ENCODE peak calls at places on chromosomes 2 and 18, in eight cellular contexts. N is NCI-H524 treated with DMSO at 0.1 percent for 48 hours; X is OCI-LY7; Z is occipital lobe; I is foreskin fibroblast; J is activated CD4-positive, alpha-beta T cell treated with anti-CD3 and anti-CD28 coated beads for 4 hours; G is iPS-NIHi11; O is mesenchymal stem cell. Q is an unnamed sample.

GRCh38 chr2:16069933-16070647 is 129.7 kb downstream of the MYCN start:
- DNase-seq in G (peak; percentile 45), X (no peak), O (no peak), I (no peak), Z (peak; percentile 85), J (no peak), N (no peak), Q (peak; percentile 87)

GRCh38 chr2:203018181-203018580 is 3.5 kb downstream of the NBEAL1 start:
- DNase-seq in I (peak; percentile 16), Z (no peak), J (no peak), G (no peak), N (no peak), X (no peak), O (peak; percentile 31), Q (no peak)

GRCh38 chr18:76679259-76679658 is 143.1 kb upstream of the ZNF236 start:
- DNase-seq in Z (no peak), X (no peak), I (no peak), N (no peak), G (peak; percentile 46), O (peak; percentile 32), J (no peak), Q (no peak)

GRCh38 chr2:53593891-53594585 is 173.6 kb upstream of the CHAC2 start:
- DNase-seq in Z (no peak), G (no peak), O (peak; percentile 24), X (no peak), I (peak; percentile 12), N (no peak), J (no peak), Q (no peak)

GRCh38 chr2:240628507-240629418 is 3.5 kb downstream of the GPR35 start:
- DNase-seq in I (no peak), O (no peak), J (no peak), Z (no peak), X (no peak), N (no peak), G (no peak), Q (no peak)

GRCh38 chr2:102050854-102051391 is 59.2 kb downstream of the IL1R2 start:
- DNase-seq in G (no peak), X (no peak), N (no peak), Z (peak; percentile 27), I (peak; percentile 91), O (peak; percentile 97), J (no peak), Q (peak; percentile 55)

GRCh38 chr18:73715228-73715670 is 432.4 kb downstream of the FBXO15 start:
- DNase-seq in J (no peak), I (no peak), Z (no peak), N (no peak), G (no peak), X (no peak), O (peak; percentile 54), Q (peak; percentile 62)

GRCh38 chr2:161414015-161414384 is 2.1 kb upstream of the TBR1 start:
- DNase-seq in J (no peak), I (no peak), O (no peak), X (no peak), N (no peak), G (no peak), Z (no peak), Q (no peak)

GRCh38 chr18:23828426-23828825 is 139.2 kb downstream of the LAMA3 start:
- DNase-seq in I (peak; percentile 76), G (no peak), Z (no peak), X (peak; percentile 53), O (peak; percentile 88), J (peak; percentile 53), N (no peak), Q (no peak)

GRCh38 chr2:209662091-209662490 is 109.5 kb upstream of the UNC80 start:
- DNase-seq in G (no peak), O (no peak), N (no peak), J (no peak), Z (no peak), I (no peak), X (no peak), Q (no peak)

GRCh38 chr18:6731197-6731596 is 1.7 kb downstream of the ARHGAP28 start:
- DNase-seq in G (no peak), I (peak; percentile 98), X (no peak), N (peak; percentile 70), J (no peak), Z (no peak), O (peak; percentile 61), Q (no peak)

GRCh38 chr18:54671291-54671881 is 80.3 kb downstream of the DYNAP start:
- DNase-seq in I (peak; percentile 59), X (peak; percentile 34), Z (no peak), N (peak; percentile 15), G (peak; percentile 23), J (no peak), O (peak; percentile 53), Q (no peak)

GRCh38 chr2:37718515-37719161 is 47.2 kb upstream of the CDC42EP3 start:
- DNase-seq in Z (no peak), X (no peak), J (no peak), I (no peak), G (no peak), O (no peak), N (no peak), Q (no peak)

GRCh38 chr2:219451626-219452360 is 17.1 kb downstream of the SPEG start:
- DNase-seq in X (no peak), N (no peak), Z (no peak), J (no peak), I (peak; percentile 55), O (no peak), G (no peak), Q (peak; percentile 87)

GRCh38 chr2:71669058-71669456 is 215.7 kb downstream of the DYSF start:
- DNase-seq in N (no peak), G (peak; percentile 14), J (no peak), O (no peak), Z (no peak), X (no peak), I (no peak), Q (peak; percentile 58)

GRCh38 chr2:232438951-232439757 is 16.8 kb upstream of the ALPI start:
- DNase-seq in X (peak; percentile 28), G (peak; percentile 17), Z (no peak), I (peak; percentile 54), N (no peak), J (no peak), O (peak; percentile 12), Q (peak; percentile 77)

GRCh38 chr18:63199743-63200241 is 119.8 kb downstream of the BCL2 start:
- DNase-seq in J (peak; percentile 53), G (no peak), N (no peak), X (no peak), I (no peak), O (no peak), Z (no peak), Q (no peak)

GRCh38 chr2:1869987-1870386 is 125.7 kb upstream of the PXDN start:
- DNase-seq in X (no peak), J (no peak), I (no peak), G (no peak), Z (no peak), N (no peak), O (no peak), Q (no peak)

GRCh38 chr2:162266468-162266754 is 23.2 kb upstream of the FAP start:
- DNase-seq in N (no peak), O (no peak), I (no peak), J (no peak), G (no peak), Z (no peak), X (no peak), Q (no peak)

GRCh38 chr2:31978436-31978835 is 32.4 kb downstream of the MEMO1 start:
- DNase-seq in Z (no peak), N (no peak), J (no peak), O (no peak), G (no peak), I (no peak), X (no peak), Q (no peak)

GRCh38 chr18:629303-630150 is 27.9 kb upstream of the TYMS start:
- DNase-seq in O (no peak), N (no peak), G (no peak), J (no peak), X (no peak), Z (no peak), I (no peak), Q (no peak)

GRCh38 chr18:32373995-32374394 is 96.7 kb downstream of the GAREM1 start:
- DNase-seq in N (peak; percentile 14), I (peak; percentile 82), Z (no peak), G (no peak), O (peak; percentile 76), X (no peak), J (no peak), Q (no peak)

GRCh38 chr2:73985318-73986084 is 791 bp downstream of the TET3 start:
- DNase-seq in I (peak; percentile 41), Z (no peak), N (no peak), O (no peak), G (peak; percentile 86), X (peak; percentile 69), J (peak; percentile 78), Q (no peak)

GRCh38 chr2:72129676-72130340 is 17.9 kb downstream of the CYP26B1 start:
- DNase-seq in O (no peak), I (no peak), G (no peak), X (no peak), N (no peak), Z (no peak), J (no peak), Q (no peak)

GRCh38 chr2:125041846-125042245 is 1016.8 kb downstream of the CNTNAP5 start:
- DNase-seq in I (no peak), X (no peak), N (no peak), O (no peak), G (no peak), Z (no peak), J (no peak), Q (no peak)

GRCh38 chr2:199259671-199260070 is 198.1 kb downstream of the SATB2 start:
- DNase-seq in J (no peak), G (no peak), X (no peak), I (no peak), Z (no peak), N (no peak), O (no peak), Q (no peak)

GRCh38 chr2:10428936-10429335 is 19.2 kb downstream of the ODC1 start:
- DNase-seq in J (no peak), N (no peak), Z (no peak), X (no peak), I (peak; percentile 45), O (no peak), G (no peak), Q (peak; percentile 50)

GRCh38 chr2:25279091-25279651 is 62.6 kb downstream of the DNMT3A start:
- DNase-seq in Z (peak; percentile 29), N (no peak), O (no peak), I (peak; percentile 36), G (no peak), X (peak; percentile 80), J (no peak), Q (peak; percentile 75)

GRCh38 chr2:86052676-86053075 is 53.0 kb downstream of the POLR1A start:
- DNase-seq in O (no peak), I (no peak), G (no peak), J (no peak), N (no peak), Z (no peak), X (no peak), Q (no peak)

GRCh38 chr2:174750923-174751441 is 13.3 kb downstream of the CHRNA1 start:
- DNase-seq in J (peak; percentile 34), Z (no peak), I (no peak), G (no peak), N (no peak), O (no peak), X (peak; percentile 5), Q (no peak)

GRCh38 chr2:226410212-226410611 is 389.4 kb downstream of the IRS1 start:
- DNase-seq in I (peak; percentile 58), O (no peak), G (no peak), X (no peak), J (no peak), Z (no peak), N (peak; percentile 14), Q (no peak)

GRCh38 chr18:24115628-24116027 is 23.2 kb upstream of the CABYR start:
- DNase-seq in I (no peak), X (no peak), G (no peak), Z (no peak), O (no peak), N (no peak), J (no peak), Q (no peak)